ENCODE peak calls at places on chromosomes 6 and 20, in eight cellular contexts. P is iris pigment epithelial cell; N is GM04504; D is mesendoderm; C is mucosa of gallbladder; G is T-helper 2 cell; K is stimulated activated CD4-positive, alpha-beta T cell treated with anti-CD3 and anti-CD28 coated beads, TNF-alpha, amount 100 ng/mL, for 48 hours; Q is activated CD4-positive, CD25-positive, alpha-beta regulatory T cell. F is an unnamed sample.

GRCh38 chr6:37919417-37920157 is 100.1 kb downstream of the ZFAND3 start:
- DNase-seq in Q (no peak), G (no peak), K (no peak), P (peak), N (peak), D (peak), C (no peak), F (peak)

GRCh38 chr6:145632971-145633370 is 102.3 kb downstream of the EPM2A start:
- DNase-seq in D (no peak), N (no peak), C (no peak), K (no peak), G (no peak), P (no peak), Q (no peak), F (no peak)

GRCh38 chr6:78611886-78612480 is 255.4 kb upstream of the IRAK1BP1 start:
- DNase-seq in K (no peak), P (peak), Q (no peak), G (peak), N (no peak), D (peak), C (no peak), F (peak)

GRCh38 chr6:118485601-118486550 is 62.2 kb upstream of the PLN start:
- DNase-seq in G (peak), N (no peak), P (peak), D (no peak), Q (no peak), C (no peak), K (no peak), F (peak)

GRCh38 chr6:125285936-125286335 is 15.8 kb downstream of the HDDC2 start:
- DNase-seq in N (no peak), Q (no peak), C (no peak), G (no peak), P (peak), D (no peak), K (no peak), F (no peak)

GRCh38 chr6:167798453-167798852 is 28.3 kb upstream of the AFDN start:
- DNase-seq in Q (no peak), K (no peak), P (no peak), C (peak), G (no peak), N (no peak), D (peak), F (no peak)

GRCh38 chr20:57866250-57867106 is 156.7 kb upstream of the PMEPA1 start:
- DNase-seq in K (no peak), C (no peak), D (peak), Q (no peak), N (no peak), G (no peak), P (no peak), F (no peak)

GRCh38 chr6:84392292-84392691 is 164.8 kb upstream of the CEP162 start:
- DNase-seq in K (no peak), P (no peak), D (no peak), G (no peak), N (no peak), Q (no peak), C (no peak), F (peak)

GRCh38 chr20:62702886-62703852 is 5.5 kb upstream of the NTSR1 start:
- DNase-seq in K (no peak), Q (no peak), G (peak), C (no peak), P (peak), N (peak), D (no peak), F (peak)

GRCh38 chr6:57305112-57305511 is 12.3 kb upstream of the PRIM2 start:
- DNase-seq in P (no peak), N (peak), G (no peak), C (peak), Q (no peak), K (no peak), D (no peak), F (peak)

GRCh38 chr20:40477805-40478204 is 211.2 kb downstream of the MAFB start:
- DNase-seq in D (no peak), Q (no peak), G (no peak), N (no peak), K (no peak), P (no peak), C (no peak), F (no peak)

GRCh38 chr20:33963756-33964155 is 30.0 kb upstream of the RALY start:
- DNase-seq in N (no peak), Q (no peak), D (no peak), G (no peak), P (no peak), K (no peak), C (no peak), F (no peak)

GRCh38 chr6:113073611-113074191 is 726.6 kb downstream of the RFPL4B start:
- DNase-seq in C (no peak), P (peak), D (no peak), N (no peak), K (no peak), Q (no peak), G (no peak), F (peak)